ENCODE peak calls at places on chromosomes 16 and 17, in nine cellular contexts. K, L, W, F, C, Y, R, E and H are unnamed samples.

GRCh38 chr16:23682181-23682580 is 3.5 kb downstream of the PLK1 start:
- DNase-seq in K (no peak), E (no peak), Y (no peak), L (no peak), C (no peak), W (no peak), R (no peak), F (no peak), H (no peak)

GRCh38 chr16:58464047-58464915 is 35.7 kb upstream of the NDRG4 start:
- DNase-seq in E (no peak), C (no peak), K (peak), L (no peak), W (peak), R (no peak), Y (no peak), F (no peak), H (peak)

GRCh38 chr16:84864266-84864955 is 44.6 kb downstream of the CRISPLD2 start:
- DNase-seq in Y (no peak), C (no peak), E (peak), L (no peak), K (no peak), F (no peak), W (peak), R (no peak), H (no peak)

GRCh38 chr16:79185681-79186080 is 414.9 kb downstream of the MAF start:
- DNase-seq in C (no peak), W (no peak), L (no peak), F (no peak), K (no peak), Y (no peak), R (no peak), E (no peak), H (no peak)

GRCh38 chr17:73091410-73091769 is 1.1 kb downstream of the SLC39A11 start:
- DNase-seq in C (no peak), L (no peak), W (no peak), Y (no peak), E (no peak), K (no peak), F (no peak), R (no peak), H (no peak)

GRCh38 chr17:41580651-41581365 is 5.9 kb downstream of the KRT14 start:
- DNase-seq in L (no peak), C (no peak), Y (no peak), F (no peak), E (no peak), R (no peak), K (no peak), W (no peak), H (no peak)

GRCh38 chr16:89351645-89352044 is 134.1 kb downstream of the ZNF778 start:
- DNase-seq in F (no peak), E (no peak), Y (no peak), K (no peak), W (peak), L (no peak), R (no peak), C (no peak), H (no peak)

GRCh38 chr17:9272506-9272905 is 251.2 kb downstream of the NTN1 start:
- DNase-seq in R (no peak), F (no peak), W (no peak), K (no peak), L (no peak), Y (no peak), C (no peak), E (no peak), H (no peak)

GRCh38 chr17:19303367-19303776 is 59.2 kb downstream of the B9D1 start:
- DNase-seq in K (peak), E (peak), L (no peak), Y (no peak), C (no peak), R (no peak), W (no peak), F (no peak), H (no peak)

GRCh38 chr17:37725601-37726146 is 19.2 kb downstream of the HNF1B start:
- DNase-seq in Y (no peak), F (no peak), R (no peak), L (no peak), W (no peak), K (no peak), C (no peak), E (no peak), H (no peak)

GRCh38 chr17:40062347-40063033 is at the start of gene THRA:
- DNase-seq in F (no peak), L (no peak), W (peak), K (peak), R (peak), Y (peak), E (peak), C (peak), H (peak)

GRCh38 chr17:31488264-31488981 is 96.9 kb downstream of the RAB11FIP4 start:
- DNase-seq in R (no peak), Y (peak), C (peak), K (no peak), F (no peak), E (peak), L (no peak), W (no peak), H (no peak)

GRCh38 chr17:31489295-31490018 is 98.0 kb downstream of the RAB11FIP4 start:
- DNase-seq in L (no peak), R (no peak), W (no peak), K (no peak), C (peak), Y (peak), E (no peak), F (no peak), H (no peak)

GRCh38 chr17:31490991-31491793 is 99.7 kb downstream of the RAB11FIP4 start:
- DNase-seq in F (no peak), K (no peak), L (no peak), R (no peak), W (no peak), C (no peak), Y (no peak), E (peak), H (no peak)

GRCh38 chr17:31488982-31489294 is 97.5 kb downstream of the RAB11FIP4 start:
- DNase-seq in Y (no peak), F (no peak), E (no peak), W (no peak), C (peak), R (no peak), K (no peak), L (no peak), H (no peak)

GRCh38 chr17:31490019-31490383 is 98.5 kb downstream of the RAB11FIP4 start:
- DNase-seq in K (no peak), R (no peak), F (no peak), E (no peak), W (no peak), L (no peak), Y (no peak), C (no peak), H (no peak)
- H3K27ac ChIP-seq in K (no peak), R (peak), F (no peak), E (no peak), W (no peak), L (no peak), Y (no peak), C (peak), H (no peak)

DNA sequence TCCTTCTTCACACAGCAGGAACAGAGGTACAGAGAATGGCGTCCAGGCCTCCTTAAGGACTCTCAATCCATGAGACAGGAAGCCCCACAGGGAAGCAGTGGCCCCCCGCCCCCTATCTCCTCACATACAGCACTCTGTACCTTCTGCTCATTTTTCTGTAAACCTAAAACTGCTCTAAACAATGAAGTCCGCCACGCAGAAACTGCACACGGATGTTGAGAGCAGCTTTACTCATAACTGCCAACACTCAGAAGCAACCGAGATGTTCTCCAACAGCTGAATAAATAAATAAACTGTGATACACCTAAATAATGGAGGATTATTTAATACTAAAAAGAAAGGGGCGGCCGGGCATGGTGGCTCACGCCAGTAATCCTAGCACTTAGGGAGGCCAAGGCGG is 9.9 kb downstream of the TBC1D16 start:
- DNase-seq in L (no peak), K (no peak), F (no peak), R (no peak), E (no peak), C (no peak), W (peak), Y (no peak), H (no peak)
- H3K27ac ChIP-seq in L (no peak), K (no peak), F (no peak), R (no peak), E (no peak), C (no peak), W (no peak), Y (no peak), H (no peak)

GRCh38 chr16:56734429-56734828 is 4.5 kb downstream of the NUP93 start:
- DNase-seq in E (no peak), F (no peak), W (no peak), C (no peak), Y (no peak), K (no peak), R (no peak), L (no peak), H (no peak)

GRCh38 chr16:56741399-56741798 is 11.5 kb downstream of the NUP93 start:
- DNase-seq in L (no peak), K (no peak), W (no peak), F (no peak), Y (no peak), R (no peak), E (no peak), C (no peak), H (no peak)

GRCh38 chr16:56732832-56733231 is 2.9 kb downstream of the NUP93 start:
- DNase-seq in W (no peak), E (no peak), Y (no peak), L (no peak), C (no peak), F (no peak), R (no peak), K (no peak), H (no peak)

GRCh38 chr16:56736476-56736875 is 6.5 kb downstream of the NUP93 start:
- DNase-seq in K (no peak), E (no peak), Y (no peak), L (no peak), R (no peak), C (no peak), F (no peak), W (no peak), H (no peak)

GRCh38 chr16:56737539-56737938 is 7.6 kb downstream of the NUP93 start:
- DNase-seq in Y (no peak), L (no peak), E (no peak), W (no peak), C (no peak), F (no peak), R (no peak), K (no peak), H (no peak)
- H3K27ac ChIP-seq in Y (no peak), L (no peak), E (no peak), W (no peak), C (no peak), F (no peak), R (no peak), K (no peak), H (no peak)

GRCh38 chr17:75110307-75110937 is 653 bp downstream of the ARMC7 start:
- DNase-seq in W (peak), L (no peak), Y (no peak), K (no peak), E (peak), R (no peak), F (no peak), C (no peak), H (peak)
- H3K27ac ChIP-seq in W (no peak), L (no peak), Y (peak), K (peak), E (no peak), R (peak), F (no peak), C (peak), H (peak)

DNA sequence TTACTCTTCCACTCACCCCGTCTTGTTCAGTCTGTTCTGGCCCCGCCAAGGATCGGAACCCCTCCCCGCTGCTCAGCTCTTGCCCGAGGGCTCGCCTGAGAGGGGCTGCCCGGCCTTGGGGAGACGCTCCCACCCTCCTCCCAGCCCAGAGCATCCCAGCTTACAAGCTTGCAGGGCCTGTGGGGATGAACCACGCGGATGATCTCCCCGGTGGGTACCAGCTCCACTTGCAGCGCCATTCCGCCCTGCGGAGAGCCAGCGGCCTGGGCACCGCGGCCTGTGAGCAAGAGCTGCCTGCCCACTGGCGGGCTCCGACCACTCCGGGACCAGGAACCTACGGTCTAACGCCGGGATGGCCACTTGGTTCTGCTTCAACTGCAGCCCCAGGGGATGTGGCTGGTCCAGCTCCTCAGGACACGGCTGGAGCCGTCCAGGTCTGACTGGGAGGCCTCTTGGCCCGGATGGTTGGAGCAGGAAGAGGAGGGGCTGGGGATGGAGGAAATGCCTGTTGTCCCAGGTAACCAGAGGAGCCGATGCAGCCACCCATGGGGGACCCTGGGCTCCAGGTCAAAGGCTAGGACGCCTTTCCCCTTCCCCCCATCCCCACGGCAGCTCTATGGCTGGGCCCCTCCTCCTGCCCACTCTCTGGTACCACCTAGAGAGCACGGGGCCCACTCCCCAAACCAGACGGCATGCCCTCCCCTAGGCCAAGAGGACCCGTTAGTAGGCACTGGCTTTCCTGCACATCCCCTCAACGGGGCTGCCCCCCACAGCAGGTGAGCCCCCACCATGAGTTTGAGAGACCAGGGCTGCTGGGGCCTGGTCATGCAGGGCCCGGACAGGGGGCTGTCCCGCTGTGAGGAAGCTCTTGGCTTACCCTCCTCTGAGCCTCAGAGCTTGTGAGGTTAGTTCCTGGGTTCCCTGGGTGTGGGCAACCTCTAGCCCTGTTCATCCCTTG is at the start of gene MYO1C:
- DNase-seq in F (no peak), Y (peak), L (no peak), R (no peak), W (peak), E (no peak), C (no peak), K (peak), H (peak)
- H3K27ac ChIP-seq in F (peak), Y (peak), L (no peak), R (peak), W (peak), E (no peak), C (no peak), K (peak), H (peak)

DNA sequence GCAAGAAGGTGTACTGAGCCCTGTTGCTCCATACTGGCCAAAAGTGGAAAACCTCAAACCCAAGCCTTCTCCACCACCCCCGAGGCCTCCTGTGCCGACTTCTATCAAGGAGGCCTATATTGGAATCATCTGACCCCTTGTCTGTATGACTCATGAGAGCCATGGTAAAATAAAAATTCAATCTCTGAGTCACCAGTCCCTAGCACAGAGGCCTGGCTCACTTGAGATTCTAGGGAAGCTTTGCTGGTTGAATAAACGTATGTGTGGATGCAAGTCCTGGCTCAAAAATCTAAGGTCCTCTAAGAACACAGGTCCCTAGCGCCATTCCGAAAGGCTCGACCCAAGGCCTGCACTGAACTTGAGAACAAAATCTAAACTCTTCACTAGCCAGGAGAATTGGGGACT is 15.0 kb downstream of the NSMCE1 start:
- DNase-seq in R (no peak), F (no peak), W (no peak), E (no peak), L (peak), K (no peak), Y (no peak), C (no peak), H (no peak)
- H3K27ac ChIP-seq in R (no peak), F (peak), W (peak), E (no peak), L (peak), K (peak), Y (no peak), C (no peak), H (peak)